ENCODE peak calls at places on chromosomes 16 and 17, in four cellular contexts. G, F, W and N are unnamed samples.

GRCh38 chr17:7219812-7220592 is at the start of the genes ACADVL and DLG4:
- DNase-seq in G (peak; percentile 84), F (peak; percentile 96), W (peak; percentile 75), N (no peak)

GRCh38 chr16:77868478-77868877 is 80.1 kb downstream of the VAT1L start:
- DNase-seq in W (no peak), G (no peak), F (no peak), N (no peak)

GRCh38 chr17:77049440-77049839 is 91.3 kb upstream of the SEC14L1 start:
- DNase-seq in F (no peak), W (no peak), G (no peak), N (no peak)

GRCh38 chr16:28212532-28212873 is 738 bp upstream of the XPO6 start:
- DNase-seq in W (no peak), G (no peak), F (no peak), N (no peak)

GRCh38 chr16:87077750-87078127 is 239.5 kb downstream of the C16orf95 start:
- DNase-seq in W (no peak), G (no peak), F (no peak), N (no peak)

GRCh38 chr16:21943571-21943970 is 9.6 kb upstream of the UQCRC2 start:
- DNase-seq in G (no peak), F (no peak), W (no peak), N (no peak)

GRCh38 chr17:7380855-7381683 is at the start of gene TNK1:
- DNase-seq in F (no peak), G (peak; percentile 69), W (peak; percentile 24), N (peak; percentile 82)

GRCh38 chr17:7190276-7190917 is 11.2 kb upstream of the ASGR1 start:
- DNase-seq in F (no peak), W (no peak), G (no peak), N (no peak)

GRCh38 chr17:50206604-50207293 is 5.3 kb upstream of the COL1A1 start:
- DNase-seq in G (peak; percentile 61), W (no peak), F (no peak), N (no peak)

GRCh38 chr16:24998201-24998600 is 17.0 kb downstream of the ARHGAP17 start:
- DNase-seq in W (no peak), G (no peak), F (no peak), N (no peak)

GRCh38 chr16:81537721-81538561 is 93.3 kb downstream of the CMIP start:
- DNase-seq in W (no peak), F (no peak), G (no peak), N (no peak)

GRCh38 chr17:57875109-57876022 is 25.5 kb upstream of the MRPS23 start:
- DNase-seq in G (no peak), W (peak; percentile 93), F (peak; percentile 98), N (peak; percentile 71)

GRCh38 chr16:68629315-68629900 is 15.7 kb upstream of the CDH3 start:
- DNase-seq in W (no peak), G (no peak), F (no peak), N (no peak)

GRCh38 chr17:40515491-40516041 is 14.1 kb upstream of the TNS4 start:
- DNase-seq in W (no peak), F (no peak), G (no peak), N (no peak)

GRCh38 chr17:40517981-40518380 is 16.6 kb upstream of the TNS4 start:
- DNase-seq in F (no peak), G (no peak), W (no peak), N (no peak)

GRCh38 chr17:40515011-40515410 is 13.6 kb upstream of the TNS4 start:
- DNase-seq in F (no peak), G (no peak), W (no peak), N (no peak)

GRCh38 chr17:40517286-40517662 is 15.9 kb upstream of the TNS4 start:
- DNase-seq in F (no peak), W (no peak), G (no peak), N (no peak)

DNA sequence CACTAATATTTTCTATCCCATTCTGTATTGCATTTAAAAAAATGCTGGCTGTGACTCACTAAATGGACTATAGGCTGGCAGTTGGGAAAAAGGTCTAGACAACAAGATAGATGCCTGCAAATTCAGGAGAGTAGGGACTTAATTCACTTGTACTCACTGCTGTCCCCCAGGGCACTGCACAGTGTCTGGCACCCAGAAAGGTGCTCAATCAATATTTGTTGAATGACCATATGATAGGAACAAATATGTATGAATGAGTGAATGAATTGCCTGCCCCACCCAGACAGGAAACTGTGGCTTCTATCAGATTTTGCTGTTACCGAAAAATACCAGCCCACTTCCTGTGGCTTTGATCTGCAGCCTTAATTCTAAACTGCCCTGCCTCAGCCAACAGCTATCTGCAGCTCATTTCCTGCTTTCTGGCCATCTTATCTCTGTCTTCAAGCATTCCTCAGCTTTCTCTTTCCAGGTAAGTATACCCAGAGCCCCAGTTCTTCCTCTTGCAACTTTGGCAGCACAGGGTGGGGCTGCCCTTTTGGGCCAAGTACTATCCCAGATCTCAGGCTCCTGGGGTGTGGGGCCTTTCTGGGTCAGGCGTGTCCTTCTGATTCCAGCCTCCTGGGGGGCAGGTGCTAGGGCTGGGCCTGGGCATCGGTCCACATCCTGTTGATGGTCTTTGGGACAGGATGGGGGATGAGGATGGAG is 15.3 kb upstream of the TNS4 start:
- DNase-seq in W (peak; percentile 93), F (peak; percentile 74), G (peak; percentile 75), N (no peak)
- TF ChIP-seq PHF8 in W (no peak), F (no peak), G (no peak), N (no peak)

DNA sequence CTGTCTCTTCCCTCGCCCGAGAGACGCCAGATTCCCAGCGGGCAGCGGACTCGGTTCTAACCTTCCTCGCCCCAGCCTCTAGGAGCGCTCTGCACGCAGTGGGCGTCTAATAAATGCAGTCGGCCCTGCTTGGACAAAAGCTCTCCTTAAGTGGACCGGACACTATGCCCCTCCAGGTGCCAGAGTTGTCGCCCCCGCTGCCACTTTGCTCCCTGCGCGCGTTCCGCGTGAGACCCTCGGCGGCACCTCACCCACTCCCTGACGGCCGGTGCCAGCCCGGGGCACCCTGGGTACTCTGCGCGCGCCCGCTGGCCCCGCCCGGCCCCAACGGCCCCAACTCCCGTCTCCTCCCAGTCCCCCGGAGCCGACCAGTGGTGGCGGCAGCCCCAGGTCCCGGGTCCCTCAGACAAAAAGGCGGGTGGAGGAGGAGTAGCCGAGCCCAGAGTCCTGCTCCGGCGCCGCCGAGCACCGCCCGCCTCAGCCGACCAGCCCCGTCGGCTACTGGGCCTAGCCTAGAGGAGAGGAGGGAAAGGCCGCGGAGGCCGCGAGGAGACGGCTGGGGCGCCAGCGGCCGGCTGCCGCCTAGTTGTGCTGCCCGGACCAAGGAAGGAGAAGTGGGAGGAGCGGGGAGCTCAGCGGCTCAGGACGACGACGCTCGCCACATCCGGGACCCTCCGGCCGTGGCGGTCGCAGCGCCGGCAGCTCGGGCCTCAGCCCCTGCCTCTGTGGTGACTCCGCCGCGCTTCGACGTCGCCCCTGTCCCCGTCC is 123.0 kb downstream of the GOSR1 start:
- DNase-seq in F (peak; percentile 98), W (peak; percentile 64), G (no peak), N (peak; percentile 91)
- TF ChIP-seq RNF2 in F (no peak), W (no peak), G (no peak), N (no peak)

DNA sequence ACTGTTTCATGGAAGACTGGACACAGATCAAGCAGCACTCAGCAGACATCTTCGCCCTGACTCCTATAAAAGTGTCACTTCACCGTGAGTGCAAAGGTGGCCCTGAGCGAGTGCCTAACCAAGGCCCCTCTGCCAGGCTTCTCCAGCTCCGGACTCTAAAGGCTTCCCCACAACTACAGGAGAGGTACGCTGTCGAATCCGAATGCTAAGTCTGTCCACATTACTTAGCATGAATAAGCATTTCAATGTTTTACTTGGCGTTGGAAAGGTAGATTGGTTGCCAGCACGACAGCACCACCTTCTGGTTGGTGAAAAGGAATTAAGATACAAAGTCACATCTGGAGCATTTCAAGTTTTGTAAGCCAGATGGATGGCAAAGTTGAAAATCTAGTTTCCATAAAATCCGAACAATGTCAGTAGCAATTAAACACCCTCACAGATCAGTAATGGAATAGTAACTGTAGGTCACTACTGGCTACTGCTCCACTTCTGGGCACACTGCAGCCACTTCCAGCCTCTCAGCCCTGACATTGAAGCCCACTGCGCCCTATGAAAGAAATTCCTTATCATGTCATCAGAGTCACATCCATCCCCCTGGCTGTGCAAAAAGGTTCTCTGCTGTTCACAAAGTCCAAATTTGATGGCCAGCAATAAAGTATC is 100.9 kb downstream of the PARN start:
- DNase-seq in G (peak; percentile 70), W (peak; percentile 94), F (peak; percentile 73), N (peak; percentile 69)
- TF ChIP-seq PHF8 in G (no peak), W (no peak), F (no peak), N (no peak)

GRCh38 chr16:19029980-19030379 is 37.4 kb upstream of the COQ7 start:
- DNase-seq in G (no peak), F (no peak), W (no peak), N (no peak)
- TF ChIP-seq RNF2 in G (no peak), F (no peak), W (no peak), N (no peak)

DNA sequence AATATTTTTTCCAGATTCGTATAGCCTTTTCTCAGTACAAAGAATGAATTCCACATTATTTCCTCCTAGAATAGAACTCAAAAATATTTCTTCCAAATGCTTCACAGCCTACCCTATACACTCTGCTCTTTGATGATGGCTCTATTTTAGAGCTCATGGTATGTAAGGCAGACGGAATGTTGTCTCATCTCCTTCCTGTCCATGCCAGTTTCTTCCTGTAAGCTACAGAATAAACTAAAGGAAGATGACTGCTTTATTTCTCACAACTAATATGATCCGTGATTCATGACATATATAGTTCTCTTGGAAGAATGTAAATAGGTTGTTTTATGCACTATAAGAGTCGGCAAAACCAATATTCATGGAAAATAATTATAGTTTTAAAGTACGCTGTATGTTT is 723.1 kb downstream of the CDH11 start:
- DNase-seq in F (no peak), G (no peak), W (no peak), N (no peak)
- TF ChIP-seq PHF8 in F (no peak), G (no peak), W (no peak), N (no peak)

DNA sequence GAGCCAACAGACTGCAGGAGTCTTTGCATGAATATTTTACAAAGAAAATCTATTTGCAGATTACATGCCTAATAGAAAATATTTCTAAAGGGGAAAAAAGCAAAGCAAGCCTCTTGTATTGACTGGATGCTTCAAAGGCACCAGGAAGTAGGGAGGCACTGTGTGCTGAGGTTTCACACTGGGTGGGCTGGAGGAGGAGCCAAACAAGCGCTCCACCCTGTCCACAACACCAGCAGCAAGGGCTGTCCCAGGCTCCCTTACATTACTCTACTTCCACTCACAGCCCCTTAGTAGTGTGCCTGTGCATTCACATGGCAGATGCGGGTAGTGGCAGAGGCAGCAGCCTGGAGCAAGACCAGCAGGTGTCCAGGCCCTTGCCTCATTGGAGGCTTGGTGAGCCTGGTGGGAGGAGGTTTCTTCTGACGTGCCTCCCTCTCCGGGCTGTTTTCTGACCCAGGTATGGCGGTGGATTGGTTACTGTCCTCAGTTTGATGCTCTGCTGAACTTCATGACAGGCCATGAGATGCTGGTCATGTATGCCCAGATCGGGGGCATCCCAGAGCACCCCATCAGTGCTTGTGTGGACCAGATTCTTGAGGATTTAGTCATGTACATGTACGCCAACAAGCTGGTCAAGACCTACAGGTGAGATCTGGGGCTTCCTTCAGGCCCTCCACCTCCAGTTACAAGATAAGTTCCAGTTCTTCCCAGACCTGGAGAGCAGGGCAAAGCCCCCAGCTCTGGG is 7.0 kb upstream of the CCNF start:
- DNase-seq in F (no peak), W (no peak), G (no peak), N (no peak)
- TF ChIP-seq RNF2 in F (no peak), W (no peak), G (no peak), N (no peak)

GRCh38 chr17:63707151-63707550 is 7.2 kb upstream of the LIMD2 start:
- DNase-seq in W (no peak), G (no peak), F (no peak), N (no peak)
- TF ChIP-seq PHF8 in W (no peak), G (no peak), F (no peak), N (no peak)